ENCODE peak calls at places on chromosomes 5 and 9, in four cellular contexts. N is Peyer's patch, J is breast epithelium, Z is thyroid gland. K is an unnamed sample. For H3K36me3, the result is how much of the 10 kb centered on the place peaks cover.

GRCh38 chr5:31819926-31820516 is 181.1 kb downstream of the PDZD2 start:
- DNase-seq in Z (no peak), J (no peak), N (no peak), K (no peak)

GRCh38 chr5:170184007-170184687 is 48.6 kb upstream of the C5orf58 start:
- DNase-seq in Z (peak), N (peak), J (peak), K (peak)

GRCh38 chr5:170235881-170236864 is 3.4 kb downstream of the C5orf58 start:
- DNase-seq in N (no peak), J (no peak), Z (no peak), K (no peak)

GRCh38 chr5:90408571-90409317 is 812 bp downstream of the CETN3 start:
- DNase-seq in N (no peak), J (no peak), Z (no peak), K (no peak)

GRCh38 chr9:111038336-111039202 is at the start of gene LPAR1:
- DNase-seq in N (peak), J (no peak), Z (peak), K (peak)

GRCh38 chr9:117021881-117022280 is 334.8 kb downstream of the TRIM32 start:
- DNase-seq in Z (no peak), N (no peak), J (no peak), K (no peak)

GRCh38 chr9:36935768-36936497 is 98.1 kb downstream of the PAX5 start:
- DNase-seq in Z (no peak), J (no peak), N (no peak), K (peak)

GRCh38 chr9:77735515-77735914 is 87.4 kb upstream of the GNA14 start:
- DNase-seq in N (no peak), Z (no peak), J (no peak), K (no peak)

GRCh38 chr5:119954106-119954505 is 324.7 kb downstream of the FAM170A start:
- DNase-seq in N (no peak), J (no peak), Z (no peak), K (no peak)

GRCh38 chr9:137320555-137321384 is 18.7 kb upstream of the NRARP start:
- DNase-seq in J (no peak), Z (no peak), N (no peak), K (no peak)

GRCh38 chr5:54644226-54644625 is 126.7 kb downstream of the SNX18 start:
- DNase-seq in N (no peak), Z (no peak), J (no peak), K (no peak)

GRCh38 chr5:36378551-36378950 is 76.8 kb upstream of the RANBP3L start:
- DNase-seq in N (no peak), J (no peak), Z (no peak), K (no peak)

GRCh38 chr9:136228107-136228875 is 17.3 kb downstream of the QSOX2 start:
- DNase-seq in J (no peak), N (no peak), Z (no peak), K (peak)

GRCh38 chr9:82645591-82645990 is 417.4 kb downstream of the RASEF start:
- DNase-seq in N (no peak), J (no peak), Z (no peak), K (no peak)

GRCh38 chr5:137565450-137565849 is 66.3 kb upstream of the SPOCK1 start:
- DNase-seq in Z (no peak), N (no peak), J (no peak), K (no peak)

GRCh38 chr5:37900692-37901091 is 60.9 kb upstream of the GDNF start:
- DNase-seq in N (no peak), J (no peak), Z (peak), K (no peak)

GRCh38 chr5:80763873-80764647 is 109.3 kb upstream of the DHFR start:
- DNase-seq in N (no peak), Z (no peak), J (no peak), K (no peak)

GRCh38 chr9:79623799-79624721 is 52.3 kb downstream of the TLE4 start:
- DNase-seq in J (no peak), N (no peak), Z (peak), K (no peak)

GRCh38 chr5:172793577-172794488 is 22.8 kb upstream of the DUSP1 start:
- DNase-seq in N (no peak), Z (no peak), J (no peak), K (no peak)

GRCh38 chr5:172796306-172796705 is 25.3 kb upstream of the DUSP1 start:
- DNase-seq in N (no peak), Z (no peak), J (no peak), K (no peak)

GRCh38 chr5:172797800-172798199 is 26.8 kb upstream of the DUSP1 start:
- DNase-seq in J (no peak), Z (no peak), N (no peak), K (no peak)

GRCh38 chr5:172792693-172793570 is 21.9 kb upstream of the DUSP1 start:
- DNase-seq in Z (no peak), N (no peak), J (no peak), K (no peak)

GRCh38 chr5:172795401-172795977 is 24.5 kb upstream of the DUSP1 start:
- DNase-seq in J (peak), Z (peak), N (peak), K (peak)
- H3K27ac ChIP-seq in J (peak), Z (peak), N (peak), K (no peak)

DNA sequence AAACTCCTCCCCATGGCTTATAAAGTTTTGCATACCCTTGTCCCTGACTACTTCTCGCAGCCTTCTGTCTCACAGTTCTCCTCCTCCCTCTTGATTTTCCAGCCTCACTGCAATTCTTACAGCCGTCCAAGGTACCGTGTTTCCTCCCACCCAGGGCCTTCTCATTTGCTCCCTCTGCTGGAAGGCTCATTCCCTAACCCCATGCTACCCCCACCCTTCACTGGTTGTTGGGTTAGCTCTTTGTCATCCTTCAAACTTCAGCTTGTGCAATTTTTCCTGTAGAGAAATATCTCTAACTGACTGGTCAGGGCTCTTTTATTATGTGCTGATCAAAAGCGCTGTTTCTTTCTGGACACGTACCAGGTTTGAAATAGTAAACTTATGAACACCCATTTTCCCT is 329.2 kb downstream of the EBF1 start:
- DNase-seq in N (no peak), Z (no peak), J (no peak), K (no peak)
- TF ChIP-seq CTCF in N (no peak), Z (no peak), J (no peak), K (no peak)

GRCh38 chr5:168055982-168056381 is 235.5 kb upstream of the WWC1 start:
- DNase-seq in Z (no peak), N (no peak), J (no peak), K (no peak)
- H3K36me3 ChIP-seq in Z (under half), N (under half), J (under half), K (under half)

GRCh38 chr5:35158627-35159369 is 71.5 kb downstream of the PRLR start:
- DNase-seq in Z (no peak), N (no peak), J (no peak), K (no peak)
- H3K27ac ChIP-seq in Z (peak), N (no peak), J (no peak), K (peak)

GRCh38 chr5:42400474-42400873 is 22.8 kb upstream of the GHR start:
- DNase-seq in J (no peak), Z (no peak), N (no peak), K (no peak)

GRCh38 chr5:42392917-42393316 is 30.3 kb upstream of the GHR start:
- DNase-seq in Z (no peak), N (no peak), J (no peak), K (no peak)

GRCh38 chr5:42397267-42397666 is 26.0 kb upstream of the GHR start:
- DNase-seq in N (no peak), Z (no peak), J (no peak), K (no peak)

GRCh38 chr5:42399702-42400101 is 23.5 kb upstream of the GHR start:
- DNase-seq in Z (no peak), J (no peak), N (no peak), K (no peak)

GRCh38 chr5:42396111-42396510 is 27.1 kb upstream of the GHR start:
- DNase-seq in J (no peak), N (no peak), Z (no peak), K (no peak)
- TF ChIP-seq CTCF in J (no peak), N (no peak), Z (no peak), K (no peak)

GRCh38 chr9:98479967-98480847 is 224.8 kb upstream of the TBC1D2 start:
- DNase-seq in N (no peak), J (no peak), Z (no peak), K (no peak)

GRCh38 chr9:98482248-98482647 is 226.5 kb downstream of the GABBR2 start:
- DNase-seq in Z (no peak), N (no peak), J (no peak), K (no peak)

GRCh38 chr9:98481676-98482075 is 226.2 kb upstream of the TBC1D2 start:
- DNase-seq in N (no peak), J (no peak), Z (no peak), K (no peak)

GRCh38 chr9:98479449-98479848 is 224.0 kb upstream of the TBC1D2 start:
- DNase-seq in J (no peak), N (no peak), Z (no peak), K (no peak)

GRCh38 chr9:98477884-98478283 is 222.4 kb upstream of the TBC1D2 start:
- DNase-seq in Z (no peak), J (no peak), N (no peak), K (no peak)
- H3K36me3 ChIP-seq in Z (under half), J (under half), N (under half), K (under half)

DNA sequence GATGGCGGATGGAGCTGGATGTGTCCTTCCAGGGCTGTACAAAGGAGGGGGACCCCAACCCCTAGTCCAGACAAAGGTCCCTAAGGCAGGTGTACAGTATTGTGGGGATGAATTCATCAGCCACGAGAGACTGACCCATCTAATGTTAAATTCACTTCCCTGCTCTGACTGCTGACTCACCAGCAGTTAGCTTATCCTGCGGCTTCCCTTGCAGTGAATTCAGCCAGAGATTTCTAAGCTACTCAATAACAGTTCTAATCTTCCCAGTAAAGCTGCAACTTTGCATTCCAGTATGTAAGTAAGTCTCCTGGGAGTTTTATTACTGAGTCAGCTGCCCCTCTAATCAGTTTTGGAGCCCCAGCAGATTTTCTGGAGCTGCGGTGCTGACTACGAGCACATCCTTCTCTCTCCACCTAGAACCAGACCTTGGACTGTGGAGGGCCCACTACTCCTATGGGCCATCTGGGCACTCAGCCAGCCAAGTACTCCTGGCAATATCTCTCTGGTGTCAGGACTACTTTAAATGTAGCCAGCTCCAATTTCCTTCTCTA is 16.1 kb downstream of the B4GALT1 start:
- DNase-seq in N (peak), J (no peak), Z (peak), K (peak)
- H3K27ac ChIP-seq in N (peak), J (peak), Z (peak), K (no peak)

GRCh38 chr5:40033411-40033810 is 608.6 kb upstream of the DAB2 start:
- DNase-seq in J (no peak), Z (no peak), N (no peak), K (no peak)
- TF ChIP-seq CTCF in J (no peak), Z (no peak), N (no peak), K (no peak)

GRCh38 chr5:139566611-139567010 is 5.5 kb downstream of the UBE2D2 start:
- DNase-seq in J (no peak), Z (no peak), N (no peak), K (no peak)

GRCh38 chr5:139561655-139562451 is 714 bp downstream of the UBE2D2 start:
- DNase-seq in Z (peak), N (no peak), J (peak), K (peak)

GRCh38 chr5:139569276-139569955 is 8.3 kb downstream of the UBE2D2 start:
- DNase-seq in N (no peak), Z (no peak), J (no peak), K (no peak)

GRCh38 chr5:139562847-139563246 is 1.7 kb downstream of the UBE2D2 start:
- DNase-seq in Z (no peak), N (no peak), J (no peak), K (no peak)

DNA sequence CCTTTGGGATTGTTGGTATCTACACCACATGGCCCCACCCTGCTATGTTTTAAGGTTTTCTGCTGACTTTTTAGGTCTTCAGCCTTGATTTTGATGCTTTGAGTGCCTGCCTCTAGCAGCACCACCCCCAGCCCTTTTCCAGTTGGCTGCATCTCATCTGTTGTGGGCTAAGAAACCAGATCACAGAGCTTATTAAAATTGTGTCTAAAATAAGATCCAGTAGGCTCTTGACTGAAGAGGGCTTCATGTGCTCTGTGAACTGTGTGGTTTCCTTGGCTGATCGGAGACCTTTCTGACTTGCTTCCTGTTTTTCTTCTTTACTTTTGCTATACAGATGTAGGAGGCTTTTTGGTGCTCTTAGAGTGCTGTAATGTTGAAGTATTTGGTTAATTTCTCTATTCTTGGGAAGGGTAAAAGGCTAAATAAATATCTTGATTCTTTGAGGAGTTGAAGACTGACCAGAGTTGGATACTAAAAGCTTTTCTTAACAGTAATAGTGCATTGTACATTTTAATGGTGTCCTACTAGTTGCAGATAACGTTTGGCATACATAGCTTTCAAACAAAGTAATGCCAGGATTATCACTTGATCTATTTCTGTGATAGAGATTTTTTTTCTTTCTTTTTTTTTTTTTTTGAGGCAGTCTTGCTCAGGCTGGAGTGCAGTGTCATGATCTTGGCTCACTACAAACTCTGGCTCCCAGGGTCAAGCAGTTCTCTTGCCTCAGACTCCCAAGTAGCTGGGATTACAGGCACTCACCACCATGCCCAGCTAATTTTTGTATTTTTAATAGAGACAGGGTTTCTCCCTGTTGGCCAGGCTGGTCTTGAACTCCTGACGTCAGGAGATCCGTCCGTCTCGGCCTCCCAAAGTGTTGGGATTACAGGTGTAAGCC is 4.5 kb downstream of the UBE2D2 start:
- DNase-seq in Z (peak), J (no peak), N (no peak), K (no peak)
- H3K36me3 ChIP-seq in Z (under half), J (under half), N (under half), K (under half)

DNA sequence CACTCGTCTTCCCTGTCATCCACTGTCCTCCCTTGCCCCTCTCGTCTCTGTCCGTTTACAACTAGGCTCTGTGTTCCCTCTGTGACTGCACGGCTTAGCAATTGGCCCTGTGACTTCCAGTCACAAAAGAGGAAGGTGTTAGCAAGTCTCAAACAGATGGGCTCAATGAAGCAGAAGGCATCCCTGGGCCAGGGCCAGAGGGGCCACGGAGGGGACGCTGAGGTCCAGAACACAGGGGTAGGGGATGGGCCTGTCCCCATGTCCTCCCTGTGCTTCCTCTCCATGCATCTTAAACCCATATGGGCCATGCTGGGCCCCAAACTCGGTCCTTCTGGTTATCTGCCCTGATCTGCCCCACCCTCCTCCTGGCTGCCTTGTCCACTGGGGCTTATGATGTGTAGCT is at the start of gene CD72:
- DNase-seq in Z (no peak), J (no peak), N (no peak), K (no peak)
- H3K27ac ChIP-seq in Z (no peak), J (no peak), N (peak), K (peak)